ENCODE peak calls at places on chromosomes 7 and 10, in four cellular contexts. P, H, V and E are unnamed samples.

GRCh38 chr7:16594061-16594460 is 51.5 kb downstream of the ANKMY2 start:
- DNase-seq in P (no peak), H (no peak), V (no peak), E (no peak)

GRCh38 chr7:55133630-55134392 is 115.0 kb downstream of the EGFR start:
- DNase-seq in P (peak; percentile 79), H (no peak), V (no peak), E (no peak)

GRCh38 chr10:103117247-103117646 is 75.8 kb downstream of the NT5C2 start:
- DNase-seq in P (no peak), H (no peak), V (no peak), E (no peak)

GRCh38 chr7:130476287-130477001 is 15.4 kb upstream of the MEST start:
- DNase-seq in P (no peak), H (no peak), V (no peak), E (no peak)

GRCh38 chr7:21448974-21449373 is 21.1 kb downstream of the SP4 start:
- DNase-seq in P (no peak), H (no peak), V (no peak), E (no peak)

GRCh38 chr10:31030216-31030615 is 1.4 kb downstream of the ZNF438 start:
- DNase-seq in P (no peak), H (no peak), V (no peak), E (no peak)

GRCh38 chr10:10745281-10745680 is 272.4 kb upstream of the CELF2 start:
- DNase-seq in P (no peak), H (no peak), V (no peak), E (peak; percentile 8)

GRCh38 chr7:71705217-71705616 is 573.3 kb downstream of the GALNT17 start:
- DNase-seq in P (no peak), H (no peak), V (no peak), E (no peak)

GRCh38 chr7:149570784-149571183 is 73.2 kb upstream of the ZNF746 start:
- DNase-seq in P (no peak), H (no peak), V (peak; percentile 34), E (no peak)

GRCh38 chr10:114928818-114929217 is 9.2 kb upstream of the TRUB1 start:
- DNase-seq in P (no peak), H (no peak), V (no peak), E (no peak)

GRCh38 chr10:94107191-94107590 is 113.5 kb downstream of the PLCE1 start:
- DNase-seq in P (no peak), H (no peak), V (no peak), E (peak; percentile 46)

GRCh38 chr7:31074403-31074802 is 22.3 kb downstream of the ADCYAP1R1 start:
- DNase-seq in P (no peak), H (no peak), V (no peak), E (no peak)

GRCh38 chr7:130966246-130967009 is 232.4 kb upstream of the KLF14 start:
- DNase-seq in P (no peak), H (no peak), V (no peak), E (no peak)

GRCh38 chr7:30047124-30047523 is 18.9 kb downstream of the PLEKHA8 start:
- DNase-seq in P (no peak), H (no peak), V (no peak), E (no peak)

GRCh38 chr7:35975851-35976454 is 175.1 kb downstream of the SEPTIN7 start:
- DNase-seq in P (peak; percentile 53), H (peak; percentile 66), V (no peak), E (peak; percentile 81)

GRCh38 chr7:61111-61510 is 131.3 kb upstream of the FAM20C start:
- DNase-seq in P (no peak), H (no peak), V (no peak), E (no peak)

GRCh38 chr7:1691601-1692499 is 21.8 kb downstream of the ELFN1 start:
- DNase-seq in P (no peak), H (no peak), V (peak; percentile 25), E (no peak)

GRCh38 chr10:67612577-67613537 is 83.1 kb downstream of the CTNNA3 start:
- DNase-seq in P (no peak), H (no peak), V (no peak), E (no peak)

GRCh38 chr10:25699631-25700030 is 234.4 kb upstream of the MYO3A start:
- DNase-seq in P (no peak), H (no peak), V (no peak), E (no peak)

GRCh38 chr7:151863386-151864079 is 13.4 kb downstream of the PRKAG2 start:
- DNase-seq in P (no peak), H (no peak), V (peak; percentile 67), E (peak; percentile 84)

GRCh38 chr10:73228247-73228646 is 18.8 kb downstream of the DNAJC9 start:
- DNase-seq in P (no peak), H (no peak), V (no peak), E (no peak)

GRCh38 chr10:68756246-68756645 is 35.2 kb downstream of the CCAR1 start:
- DNase-seq in P (no peak), H (no peak), V (no peak), E (no peak)

GRCh38 chr10:124301736-124302135 is 117.0 kb downstream of the OAT start:
- DNase-seq in P (no peak), H (no peak), V (no peak), E (no peak)

GRCh38 chr10:69438531-69439349 is 12.5 kb upstream of the TSPAN15 start:
- DNase-seq in P (peak; percentile 27), H (no peak), V (no peak), E (peak; percentile 33)

GRCh38 chr10:3719024-3719843 is 65.8 kb downstream of the KLF6 start:
- DNase-seq in P (peak; percentile 77), H (no peak), V (no peak), E (no peak)

GRCh38 chr10:62024026-62024701 is 122.7 kb downstream of the ARID5B start:
- DNase-seq in P (no peak), H (no peak), V (no peak), E (peak; percentile 59)

GRCh38 chr7:105581066-105581811 is at the start of gene EFCAB10:
- DNase-seq in P (peak; percentile 64), H (peak; percentile 80), V (peak; percentile 99), E (peak; percentile 97)

GRCh38 chr10:70053212-70053895 is 708 bp downstream of the MACROH2A2 start:
- DNase-seq in P (no peak), H (peak; percentile 45), V (peak; percentile 42), E (no peak)

GRCh38 chr10:116696919-116697318 is 45.4 kb downstream of the HSPA12A start:
- DNase-seq in P (no peak), H (no peak), V (no peak), E (no peak)

GRCh38 chr10:44906476-44906875 is 4.7 kb upstream of the TMEM72 start:
- DNase-seq in P (no peak), H (no peak), V (no peak), E (no peak)

GRCh38 chr10:69662173-69662685 is 32.2 kb downstream of the FAM241B start:
- DNase-seq in P (no peak), H (no peak), V (no peak), E (no peak)

GRCh38 chr10:116324951-116325635 is 845 bp downstream of the CCDC172 start:
- DNase-seq in P (no peak), H (no peak), V (peak; percentile 71), E (peak; percentile 19)

GRCh38 chr10:102113956-102114857 is 6.0 kb downstream of the LDB1 start:
- DNase-seq in P (no peak), H (no peak), V (peak; percentile 38), E (peak; percentile 72)

GRCh38 chr7:601573-602340 is 82.1 kb upstream of the PDGFA start:
- DNase-seq in P (peak; percentile 31), H (no peak), V (no peak), E (no peak)

GRCh38 chr7:3461923-3462322 is 160.9 kb downstream of the SDK1 start:
- DNase-seq in P (no peak), H (no peak), V (no peak), E (no peak)

GRCh38 chr10:112886463-112886862 is 63.6 kb upstream of the TCF7L2 start:
- DNase-seq in P (no peak), H (no peak), V (peak; percentile 47), E (no peak)

GRCh38 chr10:112883853-112884502 is 66.1 kb upstream of the TCF7L2 start:
- DNase-seq in P (no peak), H (no peak), V (no peak), E (no peak)

DNA sequence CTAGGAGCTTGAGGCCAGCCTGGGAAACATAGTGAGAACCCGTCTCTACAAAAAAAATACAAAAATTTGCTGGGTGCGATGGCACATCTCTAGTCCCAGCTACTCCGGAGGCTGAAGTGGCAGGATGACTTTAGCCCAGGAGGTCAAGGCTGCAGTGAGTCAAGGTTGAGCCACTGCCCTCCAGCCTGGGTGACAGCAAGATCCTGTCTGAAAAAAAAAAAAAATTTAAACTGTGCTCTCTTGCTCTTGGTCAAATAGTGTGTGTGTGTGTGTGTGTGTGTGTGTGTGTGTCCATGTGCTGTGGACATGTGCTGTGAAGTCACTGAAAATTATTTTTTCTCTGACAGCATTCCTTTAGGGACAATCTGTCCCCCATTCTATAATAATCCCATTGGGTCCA is 62.1 kb upstream of the TCF7L2 start:
- DNase-seq in P (no peak), H (no peak), V (no peak), E (no peak)
- H3K18ac ChIP-seq in P (no peak overlapping the region), H (no peak overlapping the region), V (no peak overlapping the region), E (no peak overlapping the region)

GRCh38 chr7:73769481-73770001 is 529 bp downstream of the CLDN3 start:
- DNase-seq in P (no peak), H (no peak), V (peak; percentile 57), E (no peak)
- H3K18ac ChIP-seq in P (no peak overlapping the region), H (peak overlapping the region; percentile 99), V (peak overlapping the region; percentile 63), E (no peak overlapping the region)

GRCh38 chr7:65988084-65988483 is 6.1 kb upstream of the GUSB start:
- DNase-seq in P (no peak), H (no peak), V (no peak), E (no peak)
- H3K18ac ChIP-seq in P (no peak overlapping the region), H (no peak overlapping the region), V (no peak overlapping the region), E (no peak overlapping the region)

GRCh38 chr10:95756061-95756751 is at the start of gene ENTPD1:
- DNase-seq in P (peak; percentile 78), H (no peak), V (peak; percentile 37), E (peak; percentile 41)
- H3K18ac ChIP-seq in P (no peak within 1 kb of the TSS), H (peak within 1 kb of the TSS; percentile 7), V (no peak within 1 kb of the TSS), E (no peak within 1 kb of the TSS)

GRCh38 chr7:6530626-6531491 is 20.4 kb downstream of the GRID2IP start:
- DNase-seq in P (no peak), H (no peak), V (peak; percentile 76), E (peak; percentile 54)
- H3K18ac ChIP-seq in P (no peak overlapping the region), H (peak overlapping the region; percentile 70), V (no peak overlapping the region), E (peak overlapping the region; percentile 42)

GRCh38 chr7:42193457-42194111 is 43.4 kb downstream of the GLI3 start:
- DNase-seq in P (no peak), H (no peak), V (no peak), E (no peak)
- H3K18ac ChIP-seq in P (no peak overlapping the region), H (no peak overlapping the region), V (no peak overlapping the region), E (no peak overlapping the region)

GRCh38 chr10:110394296-110394695 is 89.6 kb upstream of the SMNDC1 start:
- DNase-seq in P (no peak), H (no peak), V (no peak), E (no peak)

GRCh38 chr10:110393866-110394265 is 89.1 kb upstream of the SMNDC1 start:
- DNase-seq in P (no peak), H (no peak), V (no peak), E (no peak)

GRCh38 chr10:110392121-110392859 is 87.6 kb upstream of the SMNDC1 start:
- DNase-seq in P (no peak), H (no peak), V (no peak), E (no peak)

GRCh38 chr10:110391541-110391940 is 86.8 kb upstream of the SMNDC1 start:
- DNase-seq in P (no peak), H (no peak), V (no peak), E (no peak)

GRCh38 chr10:110392860-110393732 is 88.4 kb upstream of the SMNDC1 start:
- DNase-seq in P (no peak), H (no peak), V (no peak), E (peak; percentile 57)
- H3K18ac ChIP-seq in P (no peak overlapping the region), H (peak overlapping the region; percentile 78), V (peak overlapping the region; percentile 46), E (peak overlapping the region; percentile 19)